ENCODE peak calls at places on chromosomes 12 and 14, in five cellular contexts. E is stimulated activated CD4-positive, alpha-beta T cell treated with anti-CD3 and anti-CD28 coated beads, TNF-alpha, amount 100 ng/mL, for 1 hour; F is nephron progenitor cell; Y is NCI-H1930; U is GM23338. Z is an unnamed sample.

GRCh38 chr12:33589609-33590114 is 150.0 kb upstream of the SYT10 start:
- DNase-seq in F (no peak), Y (no peak), U (no peak), E (no peak), Z (no peak)

GRCh38 chr12:3046441-3047200 is 30.6 kb upstream of the TSPAN9 start:
- DNase-seq in E (no peak), U (no peak), F (no peak), Y (no peak), Z (no peak)

GRCh38 chr14:55955175-55955574 is 163.0 kb upstream of the PELI2 start:
- DNase-seq in Y (no peak), U (no peak), E (no peak), F (no peak), Z (no peak)

GRCh38 chr12:46218509-46219095 is 50.2 kb downstream of the SLC38A1 start:
- DNase-seq in F (no peak), E (no peak), Y (no peak), U (no peak), Z (peak; percentile 32)

GRCh38 chr14:105076296-105076804 is 11.1 kb upstream of the GPR132 start:
- DNase-seq in E (no peak), F (no peak), U (no peak), Y (no peak), Z (no peak)

GRCh38 chr14:95918466-95918865 is 41.8 kb downstream of the TUNAR start:
- DNase-seq in Y (no peak), U (no peak), E (no peak), F (no peak), Z (no peak)

GRCh38 chr12:14315501-14315900 is 50.0 kb upstream of the ATF7IP start:
- DNase-seq in U (no peak), F (no peak), Y (no peak), E (no peak), Z (no peak)

GRCh38 chr12:66132408-66132807 is 1.9 kb upstream of the LLPH start:
- DNase-seq in E (no peak), U (peak; percentile 53), Y (no peak), F (no peak), Z (no peak)

GRCh38 chr12:30796891-30797371 is 42.2 kb upstream of the CAPRIN2 start:
- DNase-seq in U (peak; percentile 61), F (peak; percentile 33), Y (no peak), E (no peak), Z (no peak)

GRCh38 chr12:65511134-65511912 is 232.8 kb downstream of the MSRB3 start:
- DNase-seq in U (no peak), Y (no peak), F (no peak), E (no peak), Z (no peak)

GRCh38 chr12:20030847-20031246 is 337.5 kb upstream of the PDE3A start:
- DNase-seq in F (no peak), Y (no peak), U (peak; percentile 18), E (no peak), Z (no peak)

GRCh38 chr12:111063296-111064026 is 143.1 kb upstream of the MYL2 start:
- DNase-seq in U (no peak), Y (no peak), F (no peak), E (no peak), Z (no peak)

GRCh38 chr14:52987514-52987913 is 36.7 kb upstream of the FERMT2 start:
- DNase-seq in F (no peak), U (no peak), E (no peak), Y (no peak), Z (no peak)